ENCODE peak calls at places on chromosomes 5 and 9, in ten cellular contexts. N is HepG2, X is HCT116, S is sigmoid colon, J is transverse colon, M is heart left ventricle, O is right lobe of liver, G is A549, T is adrenal gland, R is uterus. Y is an unnamed sample. For H3K4me1, the result is how much of the 10 kb centered on the place peaks cover.

GRCh38 chr9:127898433-127899199 is 787 bp downstream of the ST6GALNAC6 start:
- DNase-seq in J (peak), N (peak), G (no peak), M (no peak), O (no peak), R (peak), S (peak), T (peak), X (no peak), Y (no peak)

GRCh38 chr9:19935422-19935821 is 146.6 kb upstream of the SLC24A2 start:
- DNase-seq in N (no peak), J (no peak), R (no peak), G (no peak), S (no peak), O (no peak), X (no peak), T (no peak), M (no peak), Y (no peak)

GRCh38 chr9:101478906-101479305 is 43.3 kb upstream of the ALDOB start:
- DNase-seq in T (no peak), N (no peak), R (no peak), O (no peak), S (no peak), G (no peak), X (no peak), M (no peak), J (no peak), Y (no peak)

GRCh38 chr5:110077147-110077546 is 387.4 kb downstream of the MAN2A1 start:
- DNase-seq in S (no peak), M (no peak), J (no peak), T (no peak), G (no peak), R (no peak), N (no peak), O (no peak), X (no peak), Y (no peak)

GRCh38 chr5:156120777-156121176 is 206.2 kb upstream of the SGCD start:
- DNase-seq in M (no peak), T (no peak), J (no peak), S (no peak), O (no peak), R (no peak), G (peak), X (no peak), N (no peak), Y (no peak)

GRCh38 chr9:136312436-136312835 is 8.5 kb upstream of the CCDC187 start:
- DNase-seq in J (peak), M (peak), N (no peak), T (no peak), S (no peak), G (peak), X (no peak), R (no peak), O (no peak), Y (peak)

GRCh38 chr9:100150209-100150608 is 51.2 kb downstream of the INVS start:
- DNase-seq in J (no peak), M (no peak), R (no peak), X (no peak), N (no peak), T (no peak), O (no peak), S (no peak), G (no peak), Y (no peak)

GRCh38 chr5:150302301-150303069 is at the start of gene ARSI:
- DNase-seq in R (peak), X (no peak), N (no peak), S (peak), M (peak), G (peak), O (no peak), T (no peak), J (peak), Y (no peak)

GRCh38 chr5:87195616-87196015 is 72.1 kb upstream of the RASA1 start:
- DNase-seq in J (no peak), N (no peak), T (no peak), G (no peak), R (no peak), X (no peak), S (no peak), M (no peak), O (no peak), Y (no peak)

GRCh38 chr9:78064075-78064474 is 32.5 kb upstream of the GNAQ start:
- DNase-seq in T (no peak), M (no peak), S (no peak), X (no peak), G (no peak), J (no peak), N (no peak), O (no peak), R (no peak), Y (no peak)

GRCh38 chr5:115543365-115543700 is 1.2 kb downstream of the FEM1C start:
- DNase-seq in R (no peak), N (peak), J (peak), X (no peak), G (no peak), O (no peak), T (peak), M (no peak), S (no peak), Y (no peak)
- TF ChIP-seq POLR2A in R (no peak), N (no peak), J (peak), X (no peak), G (no peak), O (no peak), T (no peak), M (no peak), S (no peak), Y (no peak)

GRCh38 chr9:114224247-114224610 is 68.9 kb downstream of the COL27A1 start:
- DNase-seq in S (no peak), G (peak), J (no peak), R (no peak), X (no peak), O (no peak), M (no peak), N (peak), T (no peak), Y (no peak)
- H3K4me1 ChIP-seq in S (under half), G (under half), J (under half), R (under half), X (under half), O (under half), M (under half), N (under half), T (under half), Y (under half)

GRCh38 chr5:181236471-181236870 is 7.2 kb downstream of the RACK1 start:
- DNase-seq in O (no peak), T (no peak), R (no peak), N (no peak), J (no peak), S (no peak), M (no peak), X (no peak), G (no peak), Y (no peak)

GRCh38 chr5:181235689-181236366 is 7.9 kb downstream of the RACK1 start:
- DNase-seq in J (no peak), S (no peak), O (no peak), X (no peak), T (no peak), M (no peak), N (no peak), R (no peak), G (no peak), Y (no peak)

GRCh38 chr5:181237758-181238385 is 5.8 kb downstream of the RACK1 start:
- DNase-seq in M (no peak), X (no peak), S (no peak), G (no peak), N (no peak), O (no peak), J (no peak), T (no peak), R (no peak), Y (no peak)

GRCh38 chr5:181235323-181235688 is 8.4 kb downstream of the RACK1 start:
- DNase-seq in S (no peak), T (no peak), J (no peak), G (no peak), R (no peak), O (no peak), N (no peak), M (no peak), X (no peak), Y (no peak)

GRCh38 chr5:181236954-181237641 is 6.6 kb downstream of the RACK1 start:
- DNase-seq in J (no peak), R (no peak), S (no peak), T (no peak), O (no peak), M (no peak), G (no peak), N (no peak), X (no peak), Y (no peak)
- TF ChIP-seq POLR2A in J (no peak), R (no peak), S (no peak), T (no peak), O (no peak), M (no peak), G (no peak), N (peak), X (no peak), Y (no peak)

GRCh38 chr5:72598461-72599433 is 91.5 kb upstream of the ZNF366 start:
- DNase-seq in X (no peak), R (no peak), T (no peak), M (no peak), N (peak), J (no peak), O (no peak), S (no peak), G (no peak), Y (no peak)

GRCh38 chr5:72599519-72600400 is 92.5 kb upstream of the ZNF366 start:
- DNase-seq in J (no peak), X (no peak), N (no peak), S (no peak), R (no peak), M (no peak), G (peak), O (no peak), T (no peak), Y (no peak)

GRCh38 chr5:72600401-72600981 is 93.3 kb upstream of the ZNF366 start:
- DNase-seq in N (no peak), T (no peak), G (peak), S (no peak), J (peak), M (no peak), R (peak), O (no peak), X (peak), Y (no peak)

GRCh38 chr5:72596956-72597355 is 89.7 kb upstream of the ZNF366 start:
- DNase-seq in T (peak), N (no peak), G (no peak), X (no peak), R (no peak), O (no peak), J (no peak), M (no peak), S (no peak), Y (no peak)

GRCh38 chr5:72597456-72597948 is 90.3 kb upstream of the ZNF366 start:
- DNase-seq in S (no peak), M (no peak), J (no peak), T (peak), X (no peak), O (no peak), G (peak), R (peak), N (no peak), Y (peak)
- H3K4me1 ChIP-seq in S (under half), M (under half), J (under half), T (under half), X (under half), O (under half), G (under half), R (under half), N (under half), Y (under half)

GRCh38 chr9:120539951-120540350 is 40.0 kb downstream of the CDK5RAP2 start:
- DNase-seq in R (no peak), N (no peak), O (no peak), S (no peak), G (no peak), J (no peak), X (no peak), M (no peak), T (no peak), Y (no peak)
- TF ChIP-seq POLR2A in R (no peak), N (no peak), O (no peak), S (no peak), G (no peak), J (no peak), X (no peak), M (no peak), T (no peak), Y (no peak)

GRCh38 chr5:96936431-96937221 is 746 bp downstream of the LNPEP start:
- DNase-seq in X (no peak), S (peak), N (peak), T (peak), R (peak), M (peak), O (peak), G (peak), J (peak), Y (peak)

GRCh38 chr5:96933764-96934163 is 2.1 kb upstream of the LNPEP start:
- DNase-seq in X (no peak), J (no peak), N (no peak), M (no peak), G (no peak), O (no peak), T (no peak), R (no peak), S (no peak), Y (no peak)

GRCh38 chr5:96934695-96935555 is 955 bp upstream of the LNPEP start:
- DNase-seq in M (peak), S (peak), R (peak), J (peak), G (peak), T (peak), X (peak), N (peak), O (peak), Y (peak)

GRCh38 chr5:96934291-96934694 is 1.6 kb upstream of the LNPEP start:
- DNase-seq in R (peak), O (no peak), S (no peak), G (peak), M (no peak), N (peak), X (no peak), J (peak), T (no peak), Y (no peak)

GRCh38 chr5:96935556-96936430 is at the start of gene LNPEP:
- DNase-seq in X (peak), N (peak), J (peak), S (peak), M (peak), O (peak), G (peak), T (peak), R (peak), Y (peak)
- H3K4me1 ChIP-seq in X (under half), N (under half), J (under half), S (under half), M (under half), O (under half), G (under half), T (under half), R (under half), Y (half or more)

GRCh38 chr5:67475489-67475888 is 278.9 kb upstream of the CD180 start:
- DNase-seq in N (no peak), M (no peak), S (no peak), T (no peak), G (no peak), R (no peak), J (no peak), O (no peak), X (no peak), Y (no peak)

GRCh38 chr5:67476995-67477394 is 280.4 kb upstream of the CD180 start:
- DNase-seq in G (no peak), R (no peak), T (no peak), O (no peak), M (no peak), X (no peak), N (no peak), S (no peak), J (no peak), Y (no peak)

GRCh38 chr5:67476531-67476930 is 279.9 kb upstream of the CD180 start:
- DNase-seq in T (no peak), J (no peak), X (no peak), S (no peak), G (peak), N (no peak), O (no peak), R (no peak), M (no peak), Y (no peak)

GRCh38 chr5:67478337-67478736 is 281.7 kb upstream of the CD180 start:
- DNase-seq in X (no peak), J (no peak), O (no peak), N (no peak), M (no peak), G (no peak), R (no peak), T (no peak), S (no peak), Y (no peak)

GRCh38 chr5:67474597-67475238 is 278.1 kb upstream of the CD180 start:
- DNase-seq in S (no peak), R (no peak), G (no peak), O (no peak), N (no peak), T (no peak), X (no peak), M (no peak), J (no peak), Y (no peak)
- TF ChIP-seq POLR2A in S (no peak), R (no peak), G (no peak), O (no peak), N (no peak), T (no peak), X (no peak), M (no peak), J (no peak), Y (no peak)

Y was measured in stomach.